ENCODE peak calls at places on chromosome 17, in eight cellular contexts. F is WERI-Rb-1; T is hepatocyte; G is heart right ventricle; V is body of pancreas; Y is naive thymus-derived CD4-positive, alpha-beta T cell; E is CD8-positive, alpha-beta T cell; I is tibial nerve. R is an unnamed sample.

GRCh38 chr17:73650147-73650546 is 5.9 kb upstream of the SDK2 start:
- DNase-seq in E (no peak), G (no peak), I (no peak), V (no peak), T (peak; percentile 58), F (peak; percentile 69), Y (peak; percentile 28), R (no peak)

GRCh38 chr17:36791961-36792475 is 145.3 kb upstream of the LHX1 start:
- DNase-seq in G (no peak), V (no peak), E (no peak), F (no peak), Y (no peak), T (no peak), I (no peak), R (no peak)

GRCh38 chr17:50274142-50274944 is at the start of gene TMEM92:
- DNase-seq in E (no peak), T (peak; percentile 86), I (no peak), V (peak; percentile 36), F (peak; percentile 73), G (no peak), Y (no peak), R (no peak)

GRCh38 chr17:14301279-14301760 is 439 bp downstream of the HS3ST3B1 start:
- DNase-seq in F (no peak), I (no peak), Y (no peak), T (peak; percentile 50), G (no peak), V (peak; percentile 56), E (no peak), R (peak; percentile 64)

GRCh38 chr17:17408236-17408794 is 68.5 kb upstream of the MED9 start:
- DNase-seq in F (no peak), I (no peak), T (no peak), E (no peak), V (no peak), G (no peak), Y (no peak), R (no peak)

GRCh38 chr17:29291163-29291752 is 2.7 kb downstream of the NUFIP2 start:
- DNase-seq in V (no peak), G (no peak), T (peak; percentile 70), F (no peak), Y (peak; percentile 69), E (no peak), I (no peak), R (peak; percentile 75)

GRCh38 chr17:40415390-40415789 is 2.3 kb downstream of the TOP2A start:
- DNase-seq in I (no peak), T (peak; percentile 48), E (no peak), G (no peak), F (no peak), Y (peak; percentile 52), V (no peak), R (peak; percentile 74)

GRCh38 chr17:4597975-4598374 is 13.6 kb downstream of the SMTNL2 start:
- DNase-seq in T (no peak), G (peak; percentile 62), E (no peak), F (no peak), I (no peak), Y (no peak), V (no peak), R (no peak)

GRCh38 chr17:77796201-77796860 is 162.2 kb upstream of the TNRC6C start:
- DNase-seq in I (no peak), E (no peak), F (no peak), T (no peak), V (no peak), G (no peak), Y (no peak), R (no peak)

GRCh38 chr17:32777922-32778321 is 99.0 kb downstream of the MYO1D start:
- DNase-seq in E (no peak), G (no peak), I (no peak), T (no peak), F (no peak), V (no peak), Y (no peak), R (no peak)

DNA sequence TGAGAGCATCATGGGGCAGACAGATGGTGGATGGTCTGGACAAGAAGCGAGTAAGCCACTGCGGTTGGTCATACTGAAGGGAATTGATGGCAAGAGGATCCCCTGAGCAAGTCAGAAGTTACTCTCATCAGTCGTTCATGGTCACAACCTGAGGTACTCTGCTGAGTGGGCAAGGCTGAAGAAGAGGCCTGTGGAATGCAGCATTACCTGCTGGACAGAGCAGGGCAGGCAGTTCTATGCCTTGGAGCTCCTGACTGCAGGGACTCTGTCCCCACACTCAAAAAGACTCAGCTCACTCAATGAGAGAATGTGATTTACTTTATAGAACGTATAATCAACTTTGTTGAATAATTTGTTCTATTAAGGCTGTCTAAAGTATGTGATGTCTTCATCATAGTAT is 28.4 kb downstream of the ALDH3A2 start:
- DNase-seq in T (no peak), G (no peak), V (no peak), I (no peak), F (no peak), Y (no peak), E (no peak), R (no peak)
- H3K9me3 ChIP-seq in T (no peaks in the 10 kb centered on the region), G (no peaks in the 10 kb centered on the region), V (no peaks in the 10 kb centered on the region), I (no peaks in the 10 kb centered on the region), F (no peaks in the 10 kb centered on the region), Y (no peaks in the 10 kb centered on the region), E (no peaks in the 10 kb centered on the region), R (no peaks in the 10 kb centered on the region)

DNA sequence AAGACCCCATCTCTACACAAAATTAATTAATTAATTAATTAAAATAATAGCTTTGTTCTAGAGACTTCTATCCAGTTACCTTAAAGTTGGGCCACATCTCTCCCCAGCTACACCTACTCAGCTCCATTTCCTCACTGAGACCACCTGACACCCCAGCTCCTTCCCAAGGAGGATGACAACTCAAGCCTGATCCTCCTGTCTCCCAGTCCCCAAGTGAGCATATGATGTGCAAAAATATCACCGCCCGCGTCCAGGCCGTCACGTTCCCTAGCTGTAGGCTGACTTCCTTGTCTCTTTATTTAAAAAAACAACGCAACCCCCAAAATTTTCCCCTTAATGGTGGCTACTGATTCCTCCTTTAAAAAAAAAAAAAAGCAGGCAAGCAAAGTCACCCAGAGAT is 120.2 kb upstream of the RCVRN start:
- DNase-seq in G (no peak), I (no peak), V (no peak), Y (no peak), E (no peak), F (no peak), T (no peak), R (no peak)
- H3K27ac ChIP-seq in G (no peak overlapping the region), I (peak overlapping the region; percentile 18), V (no peak overlapping the region), Y (no peak overlapping the region), E (no peak overlapping the region), F (no peak overlapping the region), T (no peak overlapping the region), R (no peak overlapping the region)

GRCh38 chr17:22694362-22695227 is 1002.3 kb downstream of the KCNJ18 start:
- DNase-seq in G (no peak), Y (no peak), V (no peak), I (no peak), T (no peak), F (peak; percentile 17), E (no peak), R (no peak)

GRCh38 chr17:22692801-22693171 is 1000.5 kb downstream of the KCNJ18 start:
- DNase-seq in Y (no peak), T (no peak), G (no peak), V (no peak), I (no peak), F (no peak), E (no peak), R (no peak)

GRCh38 chr17:22695228-22695619 is 1002.9 kb downstream of the KCNJ18 start:
- DNase-seq in G (no peak), I (no peak), E (no peak), V (no peak), Y (no peak), T (no peak), F (no peak), R (no peak)

GRCh38 chr17:22692066-22692800 is 999.9 kb downstream of the KCNJ18 start:
- DNase-seq in Y (no peak), T (no peak), I (no peak), G (no peak), V (no peak), F (no peak), E (no peak), R (no peak)
- H3K9me3 ChIP-seq in Y (peaks cover 13% of the 10 kb centered on the region), T (no peaks in the 10 kb centered on the region), I (no peaks in the 10 kb centered on the region), G (no peaks in the 10 kb centered on the region), V (no peaks in the 10 kb centered on the region), F (no peaks in the 10 kb centered on the region), E (no peaks in the 10 kb centered on the region), R (peaks cover 6% of the 10 kb centered on the region)

DNA sequence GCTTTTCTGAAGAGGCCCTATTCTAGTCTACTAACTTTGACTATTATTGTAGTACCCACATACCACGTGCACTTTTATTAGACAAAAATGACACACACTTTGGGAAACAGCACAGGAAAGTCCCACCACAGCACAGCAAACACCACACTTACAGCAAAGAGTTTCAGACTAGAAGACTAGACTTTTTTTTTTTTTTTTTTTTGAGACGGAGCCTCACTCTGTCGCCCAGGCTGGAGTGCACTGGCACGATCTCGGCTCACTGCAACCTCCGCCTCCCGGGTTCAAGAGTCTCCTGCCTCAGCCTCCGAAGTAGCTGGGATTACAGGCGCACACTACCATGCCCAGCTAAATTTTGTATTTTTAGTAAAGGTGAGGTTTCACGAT is 20.1 kb downstream of the YWHAE start:
- DNase-seq in Y (no peak), T (no peak), V (no peak), G (no peak), F (no peak), I (no peak), E (no peak), R (peak; percentile 23)
- H3K27ac ChIP-seq in Y (no peak overlapping the region), T (peak overlapping the region; percentile 8), V (no peak overlapping the region), G (peak overlapping the region; percentile 28), F (no peak overlapping the region), I (no peak overlapping the region), E (no peak overlapping the region), R (peak overlapping the region; percentile 55)

R was measured in CD4-positive, CD25-positive, alpha-beta regulatory T cell.